ENCODE peak calls at places on chromosomes 7 and 10, in ten cellular contexts. R is fibroblast of lung, W is hepatocyte, E is mesendoderm, D is neuronal stem cell, X is HepG2, B is neural progenitor cell, U is GM23338, K is K562, N is mammary epithelial cell. V is an unnamed sample. For H3K4me1, the result is how much of the 10 kb centered on the place peaks cover.

GRCh38 chr7:20176552-20177242 is 40.5 kb downstream of the MACC1 start:
- DNase-seq in R (no peak), W (no peak), E (no peak), D (no peak), X (no peak), B (no peak), U (no peak), K (no peak), N (no peak), V (no peak)

GRCh38 chr10:25294032-25294926 is 119.5 kb downstream of the GPR158 start:
- DNase-seq in R (no peak), W (peak), E (peak), D (no peak), X (peak), B (no peak), U (no peak), K (no peak), N (peak), V (no peak)

GRCh38 chr10:112526130-112526529 is 79.1 kb downstream of the VTI1A start:
- DNase-seq in R (no peak), W (no peak), E (no peak), D (no peak), X (no peak), B (no peak), U (no peak), K (no peak), N (no peak), V (no peak)

GRCh38 chr7:1673581-1674102 is 3.6 kb downstream of the ELFN1 start:
- DNase-seq in R (no peak), W (no peak), E (no peak), D (no peak), X (no peak), B (no peak), U (no peak), K (no peak), N (no peak), V (no peak)

GRCh38 chr7:93310346-93310745 is 78.2 kb downstream of the VPS50 start:
- DNase-seq in R (no peak), W (no peak), E (no peak), D (no peak), X (no peak), B (no peak), U (no peak), K (peak), N (peak), V (no peak)

GRCh38 chr10:71697938-71698709 is 21.5 kb downstream of the C10orf105 start:
- DNase-seq in R (no peak), W (no peak), E (no peak), D (no peak), X (no peak), B (no peak), U (no peak), K (no peak), N (no peak), V (no peak)

GRCh38 chr7:157361537-157361936 is 24.7 kb downstream of the DNAJB6 start:
- DNase-seq in R (no peak), W (no peak), E (no peak), D (no peak), X (no peak), B (no peak), U (no peak), K (no peak), N (no peak), V (no peak)

GRCh38 chr7:74290999-74291441 is 1.8 kb downstream of the CLIP2 start:
- DNase-seq in R (no peak), W (no peak), E (no peak), D (no peak), X (no peak), B (no peak), U (peak), K (no peak), N (no peak), V (no peak)

GRCh38 chr7:112009081-112009480 is 197.1 kb downstream of the DOCK4 start:
- DNase-seq in R (peak), W (no peak), E (no peak), D (no peak), X (peak), B (no peak), U (no peak), K (no peak), N (peak), V (peak)

GRCh38 chr7:128881458-128882125 is 18.9 kb downstream of the ATP6V1F start:
- DNase-seq in R (no peak), W (no peak), E (no peak), D (no peak), X (no peak), B (no peak), U (no peak), K (no peak), N (no peak), V (no peak)

GRCh38 chr7:128879939-128880746 is 17.5 kb downstream of the ATP6V1F start:
- DNase-seq in R (peak), W (peak), E (peak), D (peak), X (peak), B (peak), U (peak), K (peak), N (peak), V (no peak)

GRCh38 chr7:128880791-128881457 is 18.3 kb downstream of the ATP6V1F start:
- DNase-seq in R (no peak), W (no peak), E (no peak), D (no peak), X (no peak), B (no peak), U (no peak), K (no peak), N (no peak), V (no peak)

GRCh38 chr7:128883622-128884549 is 21.2 kb downstream of the ATP6V1F start:
- DNase-seq in R (peak), W (peak), E (peak), D (peak), X (peak), B (peak), U (peak), K (peak), N (peak), V (peak)

GRCh38 chr7:128882134-128882533 is 19.5 kb downstream of the ATP6V1F start:
- DNase-seq in R (no peak), W (no peak), E (no peak), D (no peak), X (no peak), B (no peak), U (no peak), K (no peak), N (no peak), V (no peak)
- H3K4me1 ChIP-seq in R (under half), W (under half), E (under half), D (under half), X (under half), B (under half), U (under half), K (under half), N (under half), V (under half)

GRCh38 chr10:1047937-1048336 is 982 bp downstream of the IDI1 start:
- DNase-seq in R (no peak), W (no peak), E (peak), D (no peak), X (no peak), B (peak), U (peak), K (peak), N (no peak), V (peak)

GRCh38 chr10:1043532-1043995 is 5.4 kb downstream of the IDI1 start:
- DNase-seq in R (no peak), W (no peak), E (no peak), D (no peak), X (no peak), B (no peak), U (no peak), K (no peak), N (no peak), V (peak)

GRCh38 chr10:1044964-1045363 is 4.0 kb downstream of the IDI1 start:
- DNase-seq in R (no peak), W (no peak), E (no peak), D (no peak), X (no peak), B (no peak), U (no peak), K (no peak), N (no peak), V (no peak)

GRCh38 chr10:1044146-1044545 is 4.8 kb downstream of the IDI1 start:
- DNase-seq in R (no peak), W (no peak), E (no peak), D (no peak), X (no peak), B (no peak), U (no peak), K (no peak), N (no peak), V (peak)

DNA sequence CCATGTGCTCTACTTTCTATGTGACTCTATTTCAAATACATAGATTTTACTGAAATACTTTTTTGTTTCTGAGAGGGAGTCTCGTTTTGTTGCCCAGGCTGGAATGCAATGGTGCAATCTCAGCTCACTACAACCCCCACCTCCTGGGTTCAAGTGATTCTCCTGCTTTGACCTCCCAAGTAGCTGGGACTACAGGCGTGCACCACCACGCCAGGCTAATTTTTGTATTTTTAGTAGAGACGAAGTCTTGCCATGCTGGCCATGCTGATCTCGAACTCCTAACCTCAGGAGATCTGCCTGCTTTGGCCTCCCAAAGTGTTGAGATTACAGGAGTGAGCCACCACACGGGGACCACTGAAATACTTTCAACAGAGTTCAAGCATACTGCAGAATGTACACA is 3.5 kb downstream of the IDI1 start:
- DNase-seq in R (no peak), W (no peak), E (no peak), D (no peak), X (no peak), B (no peak), U (no peak), K (no peak), N (no peak), V (no peak)
- H3K4me2 ChIP-seq in R (peak), W (peak), E (no peak), D (no peak), X (peak), B (peak), U (peak), K (peak), N (peak), V (peak)

GRCh38 chr7:149776305-149776704 is 2.9 kb upstream of the ZNF467 start:
- DNase-seq in R (no peak), W (no peak), E (no peak), D (no peak), X (no peak), B (no peak), U (no peak), K (peak), N (no peak), V (no peak)

GRCh38 chr7:149775176-149775556 is 1.8 kb upstream of the ZNF467 start:
- DNase-seq in R (no peak), W (no peak), E (no peak), D (no peak), X (no peak), B (no peak), U (no peak), K (no peak), N (no peak), V (no peak)

GRCh38 chr7:149773446-149774236 is at the start of gene ZNF467:
- DNase-seq in R (peak), W (peak), E (peak), D (no peak), X (no peak), B (peak), U (peak), K (peak), N (no peak), V (no peak)

GRCh38 chr7:149772821-149773425 is 465 bp downstream of the ZNF467 start:
- DNase-seq in R (no peak), W (peak), E (peak), D (no peak), X (no peak), B (peak), U (peak), K (peak), N (no peak), V (peak)

DNA sequence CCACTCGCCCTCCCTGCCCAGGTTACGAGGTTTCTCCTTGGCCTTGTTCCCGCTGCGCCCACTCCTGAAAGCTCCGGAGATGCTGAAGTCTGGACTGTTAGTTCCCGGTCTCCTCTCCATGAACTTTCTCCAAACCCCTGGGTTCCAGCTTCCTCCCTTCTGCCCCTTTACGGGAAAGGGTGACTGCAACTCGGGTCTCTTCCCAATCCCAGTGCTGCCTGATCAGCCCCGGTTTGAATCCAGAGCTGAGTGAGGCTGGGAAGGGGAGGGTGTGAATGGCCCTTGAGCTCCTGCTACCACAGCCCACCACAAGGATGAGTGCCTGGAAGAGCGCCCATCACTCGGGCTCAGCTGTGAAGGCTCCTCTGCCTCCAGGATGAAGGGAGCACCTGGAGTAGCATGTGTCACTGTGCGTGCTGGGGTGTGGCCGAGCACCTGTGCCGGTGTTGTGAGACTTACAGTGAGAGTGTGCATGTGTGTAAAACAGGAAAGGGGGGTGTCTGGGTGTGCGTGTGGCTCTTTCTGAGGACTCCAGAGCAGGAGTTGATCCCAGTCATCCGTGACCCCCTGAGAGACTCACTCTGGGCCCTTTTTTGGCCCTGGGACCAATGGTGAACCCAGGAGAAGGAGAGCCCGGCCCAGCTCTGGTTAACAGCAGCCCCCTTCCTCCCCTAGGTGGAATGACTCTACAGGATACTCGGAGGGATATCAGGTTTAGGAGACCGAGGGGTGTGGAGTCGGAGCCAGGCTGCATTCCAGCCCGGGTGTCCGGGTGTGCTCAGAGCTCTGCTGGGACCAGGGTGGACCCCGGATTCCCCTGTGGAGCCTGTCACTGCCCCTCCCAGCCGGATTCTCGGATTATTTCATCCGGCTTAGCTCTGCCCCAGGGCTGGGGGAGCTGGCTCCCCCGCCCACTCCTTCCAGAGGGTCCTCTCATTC is 1.1 kb upstream of the ZNF467 start:
- DNase-seq in R (no peak), W (peak), E (peak), D (no peak), X (no peak), B (peak), U (peak), K (peak), N (no peak), V (no peak)
- H3K27ac ChIP-seq in R (no peak), W (peak), E (no peak), D (no peak), X (no peak), B (no peak), U (no peak), K (no peak), N (no peak), V (no peak)

GRCh38 chr7:104950006-104950405 is 64.0 kb upstream of the KMT2E start:
- DNase-seq in R (no peak), W (no peak), E (no peak), D (no peak), X (no peak), B (no peak), U (no peak), K (no peak), N (no peak), V (no peak)
- H3K4me1 ChIP-seq in R (under half), W (under half), E (under half), D (under half), X (under half), B (under half), U (under half), K (under half), N (under half), V (under half)

DNA sequence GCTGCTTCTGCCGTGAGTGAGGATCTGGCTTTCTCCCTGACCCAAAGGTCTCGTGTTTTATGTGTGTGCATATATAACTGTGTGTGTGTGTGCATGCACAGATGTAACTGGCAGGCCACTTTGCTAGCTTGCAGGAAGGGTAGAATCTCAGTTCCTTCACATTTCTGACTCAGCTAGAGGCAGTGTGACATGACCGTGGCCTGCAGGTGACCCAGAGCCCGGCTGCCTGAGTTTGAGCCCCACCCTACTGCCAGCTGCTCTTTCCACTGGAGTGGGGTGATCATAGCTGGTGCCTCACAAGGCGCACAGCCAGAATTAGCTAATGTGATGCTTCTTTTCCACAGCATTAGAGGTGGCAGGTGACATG is 9.3 kb upstream of the MYL7 start:
- DNase-seq in R (peak), W (no peak), E (no peak), D (no peak), X (no peak), B (no peak), U (no peak), K (no peak), N (no peak), V (peak)
- H3K4me2 ChIP-seq in R (no peak), W (no peak), E (no peak), D (no peak), X (no peak), B (no peak), U (no peak), K (no peak), N (no peak), V (no peak)

GRCh38 chr10:96753956-96754355 is 33.6 kb upstream of the PIK3AP1 start:
- DNase-seq in R (no peak), W (no peak), E (no peak), D (no peak), X (no peak), B (no peak), U (no peak), K (no peak), N (no peak), V (no peak)

GRCh38 chr10:96758423-96758822 is 38.1 kb upstream of the PIK3AP1 start:
- DNase-seq in R (no peak), W (no peak), E (no peak), D (no peak), X (no peak), B (no peak), U (no peak), K (no peak), N (no peak), V (peak)

GRCh38 chr10:96752380-96752779 is 32.1 kb upstream of the PIK3AP1 start:
- DNase-seq in R (no peak), W (no peak), E (no peak), D (no peak), X (no peak), B (no peak), U (no peak), K (no peak), N (no peak), V (no peak)

GRCh38 chr10:96756111-96756903 is 36.0 kb upstream of the PIK3AP1 start:
- DNase-seq in R (no peak), W (no peak), E (no peak), D (no peak), X (no peak), B (no peak), U (no peak), K (no peak), N (no peak), V (peak)
- H3K27ac ChIP-seq in R (no peak), W (no peak), E (no peak), D (no peak), X (no peak), B (no peak), U (no peak), K (no peak), N (no peak), V (no peak)

GRCh38 chr10:70474780-70475179 is 3.8 kb upstream of the PALD1 start:
- DNase-seq in R (no peak), W (no peak), E (no peak), D (no peak), X (no peak), B (no peak), U (no peak), K (no peak), N (no peak), V (no peak)
- H3K4me1 ChIP-seq in R (under half), W (under half), E (under half), D (under half), X (under half), B (under half), U (under half), K (under half), N (under half), V (under half)

V was measured in MM.1S.